ENCODE peak calls at places on chromosomes 6 and 20, in six cellular contexts. A, S, U, E, C and K are unnamed samples.

GRCh38 chr6:41737591-41738130 is 2.3 kb upstream of the TFEB start:
- DNase-seq in E (no peak), A (no peak), C (no peak), S (no peak), U (peak), K (no peak)

GRCh38 chr20:23147964-23148720 is 62.0 kb upstream of the CD93 start:
- DNase-seq in E (peak), S (peak), U (peak), C (no peak), A (peak), K (peak)

GRCh38 chr6:112639436-112639835 is 292.3 kb downstream of the RFPL4B start:
- DNase-seq in C (no peak), S (no peak), A (no peak), E (no peak), U (no peak), K (no peak)

GRCh38 chr6:13453771-13454251 is 33.6 kb downstream of the GFOD1 start:
- DNase-seq in E (peak), S (peak), U (no peak), C (no peak), A (peak), K (no peak)

GRCh38 chr6:163526356-163526755 is 111.8 kb downstream of the QKI start:
- DNase-seq in A (no peak), U (no peak), E (no peak), C (no peak), S (no peak), K (no peak)

GRCh38 chr6:33430991-33431879 is 11.4 kb downstream of the SYNGAP1 start:
- DNase-seq in U (peak), E (no peak), A (peak), C (no peak), S (no peak), K (peak)

GRCh38 chr6:40997256-40997957 is 41.6 kb downstream of the UNC5CL start:
- DNase-seq in E (no peak), U (peak), C (no peak), A (peak), S (peak), K (no peak)

GRCh38 chr20:23096073-23096472 is 9.9 kb upstream of the CD93 start:
- DNase-seq in S (no peak), A (no peak), U (no peak), C (no peak), E (no peak), K (no peak)

GRCh38 chr6:10343320-10343719 is 71.6 kb downstream of the TFAP2A start:
- DNase-seq in U (no peak), E (no peak), S (no peak), A (no peak), C (no peak), K (peak)

GRCh38 chr6:169990095-169991030 is 238.9 kb downstream of the ERMARD start:
- DNase-seq in C (no peak), A (no peak), E (no peak), U (peak), S (no peak), K (peak)

GRCh38 chr6:156262014-156262413 is 515.2 kb upstream of the ARID1B start:
- DNase-seq in A (no peak), E (no peak), C (no peak), U (no peak), S (no peak), K (no peak)

GRCh38 chr20:62572980-62573379 is 69.3 kb upstream of the SLCO4A1 start:
- DNase-seq in C (no peak), A (no peak), E (no peak), S (no peak), U (no peak), K (no peak)

GRCh38 chr6:126761854-126762253 is 356.6 kb upstream of the RSPO3 start:
- DNase-seq in S (no peak), U (no peak), C (no peak), E (no peak), A (no peak), K (no peak)

GRCh38 chr20:13008761-13009681 is at the start of gene SPTLC3:
- DNase-seq in A (no peak), S (no peak), E (no peak), U (peak), C (peak), K (peak)

DNA sequence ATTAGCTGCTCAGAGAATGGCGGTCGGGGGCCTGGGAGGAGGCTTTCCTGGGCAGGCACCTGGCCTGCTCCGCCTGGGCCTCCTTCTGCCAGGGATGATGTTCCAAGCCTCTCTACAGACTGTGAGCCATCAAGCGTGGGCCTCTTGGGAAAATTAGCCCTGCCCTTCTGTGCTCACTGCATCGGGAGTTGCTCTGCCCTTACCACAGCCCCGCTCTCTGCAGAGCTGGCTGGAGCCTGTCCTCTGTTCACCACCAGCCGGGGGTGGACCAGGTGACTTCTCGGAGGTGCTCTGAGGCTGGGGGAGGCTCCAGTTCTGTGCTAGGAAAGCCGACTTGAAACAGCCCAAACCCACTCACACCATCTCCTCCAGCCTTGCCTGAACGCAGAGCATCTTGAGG is 24.2 kb downstream of the MDGA1 start:
- DNase-seq in U (no peak), A (no peak), S (no peak), C (no peak), E (no peak), K (no peak)
- H3K4me3 ChIP-seq in U (no peak), A (no peak), S (no peak), C (no peak), E (no peak), K (no peak)

GRCh38 chr6:149842331-149842730 is 21.8 kb downstream of the LRP11 start:
- DNase-seq in S (no peak), A (no peak), C (no peak), U (no peak), E (no peak), K (no peak)

GRCh38 chr6:149844480-149844879 is 19.7 kb downstream of the LRP11 start:
- DNase-seq in U (no peak), C (no peak), A (no peak), E (no peak), S (no peak), K (no peak)

GRCh38 chr6:149845549-149845948 is 18.6 kb downstream of the LRP11 start:
- DNase-seq in S (no peak), C (no peak), E (no peak), U (no peak), A (no peak), K (no peak)

GRCh38 chr6:149843051-149843633 is 21.0 kb downstream of the LRP11 start:
- DNase-seq in C (no peak), S (no peak), A (no peak), E (no peak), U (no peak), K (no peak)

DNA sequence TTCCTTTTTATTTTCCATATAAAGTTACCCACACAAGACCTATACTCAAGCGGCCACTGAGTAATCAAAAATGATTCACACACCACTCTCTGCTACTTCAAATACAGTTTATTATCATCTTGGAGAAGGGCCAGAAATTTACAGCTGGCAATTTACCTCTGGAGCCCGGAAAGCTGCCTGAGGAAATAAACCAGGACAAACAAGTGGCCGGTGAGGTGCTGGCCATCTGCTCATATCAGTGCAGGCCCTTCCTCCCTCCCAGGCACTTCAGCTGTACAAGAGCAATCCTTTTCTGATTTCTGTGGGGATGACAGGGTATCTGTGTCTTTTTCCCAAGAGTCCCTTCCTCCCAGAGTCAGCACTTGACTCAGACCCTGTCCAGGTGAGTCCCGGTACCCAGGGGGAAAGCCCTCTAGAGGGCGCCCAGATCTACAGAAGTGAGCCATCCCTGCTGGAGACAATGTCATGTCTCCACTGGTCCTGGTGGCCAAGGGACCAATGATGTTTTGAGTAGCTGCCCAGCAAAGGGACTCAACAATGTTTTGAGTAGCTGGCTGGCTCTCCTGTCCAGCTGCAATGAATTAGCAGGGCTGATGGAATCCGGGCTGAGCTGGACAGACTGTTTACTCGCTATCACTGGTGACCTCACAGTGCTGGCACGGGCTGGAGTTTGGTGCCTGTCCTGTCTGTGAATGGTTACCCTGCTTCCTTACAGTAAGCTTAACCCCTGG is 23.6 kb downstream of the LRP11 start:
- DNase-seq in C (peak), A (peak), U (peak), E (no peak), S (peak), K (peak)
- TF ChIP-seq CTCF in C (peak), A (peak), U (peak), E (peak), S (peak), K (peak)

GRCh38 chr6:7195330-7196018 is 87.7 kb downstream of the RREB1 start:
- DNase-seq in S (no peak), C (no peak), A (no peak), E (no peak), U (no peak), K (no peak)

GRCh38 chr6:7196685-7197283 is 89.0 kb downstream of the RREB1 start:
- DNase-seq in E (no peak), A (no peak), C (no peak), U (no peak), S (no peak), K (no peak)

GRCh38 chr6:7197752-7198151 is 90.0 kb downstream of the RREB1 start:
- DNase-seq in S (no peak), A (no peak), U (no peak), C (no peak), E (no peak), K (no peak)

GRCh38 chr6:7194657-7195056 is 86.9 kb downstream of the RREB1 start:
- DNase-seq in S (no peak), A (no peak), C (no peak), E (no peak), U (no peak), K (no peak)

GRCh38 chr6:7196019-7196402 is 88.2 kb downstream of the RREB1 start:
- DNase-seq in E (no peak), S (no peak), C (no peak), A (no peak), U (no peak), K (no peak)
- TF ChIP-seq POLR2A in E (no peak), S (no peak), C (no peak), A (no peak), U (no peak), K (no peak)

DNA sequence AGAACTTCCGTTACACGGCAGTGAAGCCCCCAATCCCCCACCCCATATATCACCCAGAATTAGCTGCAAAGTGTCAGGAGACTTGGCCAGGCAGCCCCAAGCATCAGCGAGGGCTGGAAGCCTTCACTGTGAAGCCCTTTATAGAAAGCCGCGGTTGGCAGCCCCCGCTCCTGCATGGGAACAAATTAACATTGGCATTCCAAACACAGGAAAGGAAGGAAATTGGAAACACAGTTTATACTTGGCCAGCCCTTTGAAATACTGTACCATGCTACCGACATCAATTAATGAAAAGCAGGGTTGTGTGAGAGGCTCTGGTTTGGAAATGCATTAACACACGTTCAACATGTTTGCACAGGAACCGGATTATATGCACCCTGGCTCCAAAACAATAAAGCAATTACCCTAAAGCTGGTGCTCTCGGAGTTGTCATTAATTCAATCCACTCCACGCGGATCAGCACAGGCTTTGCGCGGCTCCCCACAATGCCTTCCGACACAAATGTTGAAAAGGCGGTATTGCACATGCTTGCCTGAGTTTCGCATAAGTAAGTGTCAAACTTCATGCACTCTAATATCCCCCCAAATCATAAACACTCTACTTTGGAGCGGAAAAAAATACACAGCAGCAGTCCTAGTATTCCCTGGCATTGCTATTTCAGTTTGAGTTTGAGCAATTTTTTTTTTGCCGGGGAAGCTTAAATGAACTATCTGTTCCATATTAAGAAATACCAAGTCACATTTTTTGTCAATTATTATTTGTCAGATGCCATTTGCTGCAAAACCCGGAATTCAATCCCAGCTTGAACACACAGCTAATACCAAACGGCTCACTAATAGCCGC is 7.0 kb downstream of the BMP7 start:
- DNase-seq in C (no peak), U (no peak), E (no peak), A (no peak), S (no peak), K (no peak)
- H3K4me3 ChIP-seq in C (peak), U (no peak), E (no peak), A (no peak), S (no peak), K (no peak)

GRCh38 chr6:91081452-91082067 is 494.7 kb upstream of the MAP3K7 start:
- DNase-seq in A (peak), U (no peak), C (no peak), S (peak), E (no peak), K (peak)
- TF ChIP-seq CTCF in A (peak), U (peak), C (peak), S (peak), E (peak), K (peak)

GRCh38 chr20:2752631-2753455 is 47.6 kb downstream of the CPXM1 start:
- DNase-seq in E (no peak), C (no peak), A (peak), S (peak), U (no peak), K (peak)

GRCh38 chr20:2750343-2751251 is 49.8 kb downstream of the CPXM1 start:
- DNase-seq in E (no peak), C (peak), U (peak), A (peak), S (no peak), K (peak)

GRCh38 chr20:2749951-2750342 is 50.5 kb downstream of the CPXM1 start:
- DNase-seq in A (no peak), E (no peak), C (no peak), U (no peak), S (no peak), K (no peak)

GRCh38 chr20:2751868-2752630 is 48.4 kb downstream of the CPXM1 start:
- DNase-seq in S (no peak), U (peak), A (peak), C (no peak), E (no peak), K (peak)

DNA sequence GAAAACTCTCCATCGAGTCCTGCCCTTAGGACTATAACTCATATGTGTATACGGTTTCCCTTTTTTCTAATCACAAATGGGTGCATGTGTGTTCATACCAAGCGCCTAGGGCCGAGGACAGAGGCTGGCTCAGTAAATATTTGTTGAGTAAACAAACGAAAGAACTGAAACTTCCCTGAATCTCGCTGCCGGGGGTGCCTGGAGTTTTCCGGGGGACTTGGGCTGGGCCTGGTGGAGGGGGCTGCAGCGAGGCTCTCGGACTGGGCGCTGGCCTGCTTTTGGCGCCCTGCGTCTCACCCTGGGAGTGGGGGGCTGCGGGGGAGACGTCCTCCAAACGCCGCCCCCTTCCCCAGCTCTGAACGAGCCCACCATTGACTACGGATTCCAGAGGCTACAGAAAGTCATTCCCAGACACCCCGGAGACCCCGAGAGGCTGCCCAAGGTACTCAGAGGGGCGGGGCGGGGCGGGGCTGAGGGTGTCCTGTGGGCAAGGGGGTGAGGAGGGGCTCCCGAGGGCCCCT is 49.0 kb downstream of the CPXM1 start:
- DNase-seq in S (no peak), E (no peak), U (no peak), C (no peak), A (peak), K (peak)
- TF ChIP-seq POLR2A in S (no peak), E (no peak), U (no peak), C (no peak), A (no peak), K (no peak)

GRCh38 chr6:79632580-79632979 is 1.5 kb downstream of the SH3BGRL2 start:
- DNase-seq in C (no peak), E (no peak), A (no peak), U (no peak), S (no peak), K (no peak)
- H3K4me3 ChIP-seq in C (peak), E (no peak), A (no peak), U (peak), S (no peak), K (no peak)

DNA sequence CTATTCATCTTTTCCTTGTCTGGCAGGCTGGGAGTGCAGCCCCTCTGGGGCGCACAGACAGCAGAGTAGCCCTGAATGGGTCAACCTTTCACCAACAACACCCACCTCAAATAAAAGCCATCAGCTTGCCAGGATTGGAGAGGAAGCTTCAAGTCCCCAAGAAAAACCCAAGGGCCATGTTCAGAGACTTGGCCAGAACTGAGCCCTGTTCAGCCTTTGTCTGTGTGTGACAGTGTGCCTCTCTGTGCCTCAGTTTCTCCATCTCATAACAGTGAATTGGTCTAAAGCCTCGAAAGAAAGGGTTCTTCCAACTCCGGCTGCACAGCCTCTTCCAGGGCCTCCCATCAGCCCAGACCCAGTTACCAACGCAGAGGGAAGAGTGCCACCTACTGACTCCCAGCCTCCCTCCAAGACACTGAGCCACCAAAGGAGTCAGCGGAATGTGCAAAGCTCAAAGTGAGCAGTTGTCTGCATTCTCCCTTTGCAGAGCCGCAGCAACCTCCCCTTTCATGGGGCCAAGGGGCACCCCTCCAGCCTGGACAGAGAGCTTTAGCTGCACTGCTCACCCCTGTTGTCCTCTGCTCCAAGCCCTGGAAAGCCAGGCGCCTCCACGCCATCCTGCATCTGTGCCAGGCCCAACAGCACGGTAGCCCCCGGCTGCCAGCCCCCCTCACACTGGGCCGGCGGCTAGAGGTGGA is 82.7 kb upstream of the TOP1 start:
- DNase-seq in C (peak), E (no peak), A (peak), S (peak), U (peak), K (peak)
- TF ChIP-seq CTCF in C (no peak), E (peak), A (peak), S (peak), U (peak), K (peak)

DNA sequence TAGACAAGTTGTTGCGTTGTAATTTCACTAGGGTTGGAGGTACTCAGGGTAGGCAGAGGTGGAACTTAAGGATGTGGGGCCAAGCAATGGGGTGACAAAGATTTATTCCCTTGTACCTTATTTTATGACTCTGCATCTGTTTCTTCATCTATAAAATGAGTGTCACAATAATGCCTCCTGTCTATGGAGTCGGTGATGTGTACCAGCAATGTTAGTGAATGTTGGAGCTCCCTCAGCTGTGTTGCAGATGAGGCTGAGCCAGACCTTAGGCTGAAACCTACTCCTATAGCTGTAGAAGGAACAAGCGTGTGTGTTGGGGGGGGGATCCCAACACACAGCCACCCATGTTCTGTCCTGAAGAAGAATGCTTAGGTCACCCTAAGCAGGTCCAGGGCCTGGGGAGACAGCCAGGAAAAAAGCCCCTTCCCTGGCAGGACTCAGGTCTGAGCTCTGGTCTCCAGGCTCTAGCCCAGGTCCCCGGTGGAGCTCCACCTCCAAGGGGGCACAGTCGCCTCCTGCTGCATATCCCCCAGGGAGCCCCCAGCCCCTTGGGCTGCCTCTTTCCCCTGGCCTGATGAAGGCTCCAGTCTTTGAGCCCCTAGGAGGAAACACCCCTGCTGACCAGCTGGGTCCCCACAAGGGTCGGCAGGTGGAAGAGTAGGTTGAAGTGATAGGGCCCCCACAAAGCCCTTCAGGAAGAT is 4.7 kb downstream of the UBE2C start:
- DNase-seq in A (no peak), S (no peak), C (no peak), E (no peak), U (no peak), K (no peak)
- TF ChIP-seq POLR2A in A (no peak), S (no peak), C (no peak), E (peak), U (no peak), K (no peak)